ENCODE peak calls at places on chromosomes 11 and 22, in eight cellular contexts. V is ecto neural progenitor cell; M is GM23338; H is left lung; O is kidney glomerular epithelial cell; F is activated T-helper 9 cell treated with anti-CD3 and anti-CD28 coated beads, Interleukin-2, amount 50 U/mL, for 16 hours; J is spleen; W is activated CD8-positive, alpha-beta memory T cell treated with anti-CD3 and anti-CD28 coated beads for 24 hours. U is an unnamed sample.

GRCh38 chr22:40542821-40543540 is 93.5 kb downstream of the MRTFA start:
- DNase-seq in O (no peak), W (no peak), V (no peak), J (no peak), M (no peak), F (no peak), H (no peak), U (no peak)

GRCh38 chr22:20237480-20238440 is 30.4 kb downstream of the RTN4R start:
- DNase-seq in V (no peak), M (no peak), H (no peak), F (no peak), W (peak; percentile 65), J (peak; percentile 85), O (no peak), U (no peak)

GRCh38 chr11:86097965-86098364 is 29.1 kb upstream of the PICALM start:
- DNase-seq in F (no peak), M (no peak), H (no peak), J (no peak), O (no peak), W (no peak), V (no peak), U (no peak)

GRCh38 chr11:65918211-65919150 is at the start of gene C11orf68:
- DNase-seq in W (no peak), J (no peak), V (no peak), H (no peak), M (peak; percentile 56), F (no peak), O (no peak), U (no peak)

GRCh38 chr11:112859787-112860186 is 101.4 kb upstream of the NCAM1 start:
- DNase-seq in M (no peak), F (no peak), W (no peak), H (no peak), J (no peak), O (no peak), V (peak; percentile 6), U (no peak)

GRCh38 chr22:44990810-44991209 is 19.0 kb downstream of the PHF21B start:
- DNase-seq in V (no peak), O (no peak), J (no peak), M (no peak), W (no peak), H (peak; percentile 51), F (no peak), U (no peak)

GRCh38 chr11:70124321-70125061 is 46.4 kb downstream of the ANO1 start:
- DNase-seq in F (no peak), J (no peak), M (no peak), H (peak; percentile 46), V (no peak), O (no peak), W (no peak), U (no peak)

GRCh38 chr11:84165139-84165538 is 879.0 kb upstream of the CCDC90B start:
- DNase-seq in F (no peak), M (no peak), W (no peak), H (no peak), O (peak; percentile 59), V (no peak), J (no peak), U (no peak)

GRCh38 chr11:34104680-34105078 is 750 bp upstream of the NAT10 start:
- DNase-seq in O (peak; percentile 42), M (no peak), V (no peak), F (no peak), H (no peak), W (no peak), J (no peak), U (no peak)

GRCh38 chr11:55401011-55401410 is 33.2 kb downstream of the OR4A15 start:
- DNase-seq in J (no peak), W (no peak), H (no peak), F (no peak), O (no peak), V (no peak), M (no peak), U (no peak)

GRCh38 chr22:27609411-27610029 is 192.0 kb downstream of the MN1 start:
- DNase-seq in J (peak; percentile 20), V (no peak), H (no peak), O (no peak), W (no peak), F (no peak), M (no peak), U (no peak)

GRCh38 chr11:84648413-84648812 is 978.7 kb downstream of the DLG2 start:
- DNase-seq in J (no peak), H (no peak), O (no peak), W (no peak), F (no peak), M (peak; percentile 79), V (no peak), U (no peak)

GRCh38 chr22:30753701-30754100 is 59.0 kb downstream of the OSBP2 start:
- DNase-seq in F (no peak), O (no peak), H (no peak), W (no peak), V (no peak), J (no peak), M (no peak), U (no peak)

GRCh38 chr22:27452916-27453315 is 348.6 kb downstream of the MN1 start:
- DNase-seq in M (no peak), J (no peak), H (no peak), V (no peak), O (peak; percentile 23), W (no peak), F (no peak), U (no peak)

GRCh38 chr11:106231591-106231990 is 154.1 kb downstream of the AASDHPPT start:
- DNase-seq in M (no peak), J (no peak), V (no peak), H (no peak), O (no peak), W (no peak), F (no peak), U (no peak)

GRCh38 chr11:121249039-121249663 is 43.4 kb upstream of the SC5D start:
- DNase-seq in F (no peak), W (no peak), V (no peak), H (no peak), O (peak; percentile 33), M (peak; percentile 77), J (no peak), U (no peak)

GRCh38 chr11:126725043-126725442 is 275.5 kb downstream of the KIRREL3 start:
- DNase-seq in O (no peak), M (no peak), H (no peak), W (no peak), J (no peak), V (no peak), F (no peak), U (no peak)

GRCh38 chr11:55969845-55970244 is at the start of gene OR10AG1:
- DNase-seq in O (no peak), H (no peak), V (no peak), J (no peak), F (no peak), W (no peak), M (no peak), U (no peak)

GRCh38 chr11:83938148-83938547 is 652.0 kb upstream of the CCDC90B start:
- DNase-seq in V (no peak), O (no peak), M (no peak), J (no peak), F (no peak), W (no peak), H (no peak), U (no peak)

GRCh38 chr11:45090607-45091006 is 55.8 kb upstream of the PRDM11 start:
- DNase-seq in V (no peak), O (no peak), H (no peak), J (no peak), F (no peak), M (no peak), W (no peak), U (no peak)

GRCh38 chr11:122836916-122837315 is 1.4 kb upstream of the CRTAM start:
- DNase-seq in F (no peak), M (no peak), W (no peak), V (no peak), H (no peak), O (no peak), J (no peak), U (no peak)

GRCh38 chr22:46504586-46504985 is 32.8 kb downstream of the CELSR1 start:
- DNase-seq in H (no peak), J (no peak), W (no peak), M (no peak), O (peak; percentile 75), F (no peak), V (no peak), U (no peak)

GRCh38 chr22:49994361-49995058 is 18.1 kb downstream of the IL17REL start:
- DNase-seq in O (no peak), W (no peak), M (no peak), H (peak; percentile 74), F (no peak), V (peak; percentile 44), J (no peak), U (peak; percentile 82)

GRCh38 chr22:37485006-37485713 is 1.0 kb downstream of the MFNG start:
- DNase-seq in J (peak; percentile 92), M (no peak), W (peak; percentile 86), O (no peak), H (peak; percentile 85), V (no peak), F (peak; percentile 42), U (no peak)

GRCh38 chr11:121494355-121495099 is 41.8 kb upstream of the SORL1-AS1 start:
- DNase-seq in O (no peak), F (no peak), V (no peak), M (peak; percentile 24), J (no peak), H (no peak), W (peak; percentile 66), U (no peak)

GRCh38 chr11:45333506-45333971 is 47.4 kb upstream of the SYT13 start:
- DNase-seq in J (no peak), F (no peak), W (no peak), O (no peak), M (peak; percentile 76), H (no peak), V (no peak), U (no peak)

GRCh38 chr22:35467788-35468187 is 67.8 kb downstream of the MCM5 start:
- DNase-seq in W (no peak), J (peak; percentile 77), V (peak; percentile 72), F (no peak), M (peak; percentile 36), O (no peak), H (peak; percentile 63), U (no peak)

GRCh38 chr11:47408598-47409439 is 429 bp downstream of the SLC39A13 start:
- DNase-seq in O (peak; percentile 73), F (no peak), H (peak; percentile 82), M (peak; percentile 33), V (peak; percentile 65), W (no peak), J (peak; percentile 96), U (peak; percentile 93)

GRCh38 chr11:80285076-80285790 is 844.4 kb upstream of the TENM4 start:
- DNase-seq in H (no peak), M (no peak), J (no peak), W (no peak), O (no peak), V (no peak), F (no peak), U (no peak)

U was measured in chondrocyte.